ENCODE peak calls at places on chromosomes 3 and 15, in six cellular contexts. X is H9, Z is mesenchymal stem cell, M is IMR-90, O is neuronal stem cell, N is H1. D is an unnamed sample.

GRCh38 chr15:96160269-96160668 is 170.2 kb upstream of the NR2F2 start:
- DNase-seq in X (no peak), Z (no peak), M (peak), O (no peak), N (no peak), D (no peak)

GRCh38 chr3:17302774-17303173 is 418.0 kb downstream of the PLCL2 start:
- DNase-seq in X (no peak), Z (no peak), M (peak), O (no peak), N (no peak), D (no peak)

GRCh38 chr3:38283810-38284775 is 2.0 kb downstream of the SLC22A14 start:
- DNase-seq in X (no peak), Z (no peak), M (peak), O (no peak), N (no peak), D (no peak)

GRCh38 chr3:63972196-63972595 is 51.1 kb downstream of the PSMD6 start:
- DNase-seq in X (no peak), Z (peak), M (peak), O (no peak), N (no peak), D (peak)

GRCh38 chr3:21290557-21290956 is 460.5 kb downstream of the ZNF385D start:
- DNase-seq in X (no peak), Z (no peak), M (no peak), O (no peak), N (no peak), D (no peak)

GRCh38 chr15:89058376-89058775 is 29.9 kb upstream of the ABHD2 start:
- DNase-seq in X (no peak), Z (no peak), M (no peak), O (no peak), N (no peak), D (no peak)

GRCh38 chr3:65558821-65559220 is 479.9 kb downstream of the MAGI1 start:
- DNase-seq in X (no peak), Z (no peak), M (no peak), O (no peak), N (no peak), D (no peak)

GRCh38 chr3:125418306-125418705 is 43.2 kb upstream of the ZNF148 start:
- DNase-seq in X (no peak), Z (no peak), M (peak), O (no peak), N (no peak), D (no peak)

GRCh38 chr15:63381301-63382192 is at the start of gene CA12:
- DNase-seq in X (peak), Z (peak), M (peak), O (peak), N (peak), D (peak)

GRCh38 chr15:94295275-94295674 is 63.9 kb downstream of the MCTP2 start:
- DNase-seq in X (no peak), Z (no peak), M (no peak), O (no peak), N (no peak), D (no peak)
- H3K14ac ChIP-seq in X (no peak), Z (peak), M (no peak), O (no peak), N (no peak), D (no peak)

DNA sequence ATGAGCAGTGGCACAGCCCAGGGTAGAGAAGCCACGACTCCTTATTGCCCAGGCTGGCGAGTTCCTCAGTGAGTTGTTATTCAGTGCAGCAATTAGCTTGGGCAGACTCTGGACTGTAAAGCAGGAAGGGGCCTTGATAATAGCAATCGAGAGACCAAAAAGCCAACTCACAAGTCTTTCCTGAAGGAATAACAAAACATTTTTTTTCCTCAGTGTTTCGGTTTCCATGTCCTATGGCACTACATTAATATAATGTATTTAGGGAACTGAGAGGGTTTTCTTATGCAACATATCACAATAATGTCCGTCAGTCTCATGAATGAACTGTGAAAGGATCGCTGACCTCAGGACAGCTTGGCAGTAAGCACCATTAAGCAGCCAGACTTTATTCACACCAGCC is 248.9 kb upstream of the TBL1XR1 start:
- DNase-seq in X (no peak), Z (no peak), M (no peak), O (no peak), N (no peak), D (no peak)
- H3K14ac ChIP-seq in X (no peak), Z (no peak), M (no peak), O (no peak), N (no peak), D (no peak)

GRCh38 chr15:28022181-28022580 is 76.9 kb downstream of the OCA2 start:
- DNase-seq in X (no peak), Z (no peak), M (no peak), O (no peak), N (no peak), D (no peak)
- H3K14ac ChIP-seq in X (no peak), Z (no peak), M (no peak), O (no peak), N (no peak), D (no peak)

DNA sequence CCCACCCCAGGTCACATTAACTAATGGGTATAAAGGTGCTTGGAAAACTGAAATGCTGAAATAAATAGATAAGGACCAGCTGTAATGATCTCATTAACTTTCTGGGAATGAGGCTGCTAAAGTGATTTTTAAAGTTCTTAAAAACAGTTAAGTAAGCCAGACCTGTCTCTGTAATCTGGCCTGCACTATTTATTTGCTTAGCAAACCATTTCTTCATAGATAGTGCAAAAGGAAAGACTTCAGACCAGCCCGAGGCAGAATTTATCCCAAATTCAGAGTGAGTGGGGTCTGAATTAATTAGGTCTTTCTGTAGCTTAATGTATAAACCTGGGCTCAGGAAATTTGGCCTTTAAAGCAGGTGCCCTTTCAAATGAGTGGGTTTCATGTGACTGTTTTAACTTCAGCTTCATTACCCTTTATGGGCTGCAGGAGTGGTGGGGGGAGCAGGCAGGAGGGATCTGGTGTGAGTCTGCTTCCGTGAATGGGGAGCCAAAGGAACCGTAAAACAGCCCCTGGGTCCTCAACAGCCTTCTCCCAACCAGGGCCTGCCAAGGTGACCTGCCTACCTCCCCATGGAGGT is 31.4 kb downstream of the MAGEF1 start:
- DNase-seq in X (no peak), Z (no peak), M (no peak), O (no peak), N (no peak), D (no peak)
- H3K14ac ChIP-seq in X (no peak), Z (no peak), M (no peak), O (no peak), N (no peak), D (no peak)

D was measured in trophoblast cell.